ENCODE peak calls at places on chromosomes 2 and 18, in four cellular contexts. O is right atrium auricular region; H is neuronal stem cell; W is CD8-positive, alpha-beta memory T cell. A is an unnamed sample.

GRCh38 chr2:36485521-36485920 is 112.4 kb downstream of the FEZ2 start:
- DNase-seq in O (peak), H (no peak), W (no peak), A (no peak)

GRCh38 chr2:137983581-137983980 is 19.3 kb downstream of the HNMT start:
- DNase-seq in O (no peak), H (no peak), W (no peak), A (no peak)

GRCh38 chr2:218648473-218649100 is 10.8 kb downstream of the ZNF142 start:
- DNase-seq in O (no peak), H (peak), W (peak), A (no peak)

GRCh38 chr2:223363085-223363484 is 239.1 kb downstream of the SCG2 start:
- DNase-seq in O (no peak), H (no peak), W (no peak), A (no peak)

GRCh38 chr2:207370646-207371045 is 159.1 kb upstream of the CREB1 start:
- DNase-seq in O (no peak), H (no peak), W (no peak), A (no peak)

GRCh38 chr2:46846454-46846990 is 69.1 kb downstream of the MCFD2 start:
- DNase-seq in O (no peak), H (no peak), W (no peak), A (no peak)

GRCh38 chr2:16553222-16553621 is 112.4 kb downstream of the CYRIA start:
- DNase-seq in O (no peak), H (peak), W (no peak), A (no peak)

GRCh38 chr2:180077295-180077906 is 70.3 kb upstream of the CWC22 start:
- DNase-seq in O (no peak), H (peak), W (no peak), A (no peak)

GRCh38 chr2:6822394-6822793 is 43.3 kb downstream of the CMPK2 start:
- DNase-seq in O (no peak), H (no peak), W (no peak), A (no peak)

DNA sequence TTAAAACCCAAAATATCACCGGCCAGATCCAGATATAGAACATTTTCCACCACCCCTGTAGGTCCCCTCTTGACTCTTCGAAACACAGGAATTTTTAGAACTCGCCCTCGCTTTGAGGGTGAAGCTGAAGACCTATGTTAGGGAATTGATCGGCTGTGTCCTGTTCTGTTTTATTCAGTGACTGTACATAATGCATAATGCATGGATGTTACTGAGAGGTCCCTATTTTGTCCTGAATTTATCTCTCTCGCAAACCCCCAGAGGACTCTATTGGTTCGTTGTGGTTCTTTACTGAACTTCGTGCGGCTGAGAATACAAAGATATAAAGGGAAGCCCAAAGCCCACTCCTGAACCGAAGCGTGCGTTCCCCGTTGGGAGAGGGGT is 417 bp upstream of the EIF5B start:
- DNase-seq in O (no peak), H (no peak), W (no peak), A (no peak)
- H3K27ac ChIP-seq in O (peak), H (peak), W (peak), A (peak)

DNA sequence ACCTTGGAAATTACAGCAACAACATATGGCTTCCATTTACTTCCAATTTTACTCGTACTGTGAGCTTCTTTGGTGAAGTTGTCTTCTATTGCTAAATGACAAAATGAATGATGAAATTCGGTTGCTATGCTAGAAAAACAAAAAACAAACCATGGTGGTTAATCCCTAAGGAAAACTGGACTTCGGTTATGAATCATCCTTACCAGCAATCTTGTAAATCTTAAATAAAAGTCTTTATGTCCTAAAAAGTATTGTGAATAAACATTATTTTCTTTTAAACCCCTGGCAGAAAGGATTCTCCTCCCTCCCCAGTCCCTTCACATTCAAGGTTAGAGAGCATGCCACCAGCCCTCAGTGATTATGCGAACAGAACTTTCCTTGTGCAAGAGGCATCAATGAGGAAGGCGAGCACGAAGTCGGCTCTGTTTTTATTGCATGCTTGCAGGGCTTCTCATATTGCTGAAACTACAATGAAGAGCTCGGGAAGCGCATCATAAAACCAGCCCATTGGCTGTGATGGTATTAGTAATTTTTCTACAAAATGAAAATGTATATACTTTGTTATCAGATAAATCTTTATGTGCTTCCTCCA is 62.8 kb downstream of the ZNF521 start:
- DNase-seq in O (no peak), H (no peak), W (no peak), A (no peak)
- H3K4me3 ChIP-seq in O (no peak), H (no peak), W (no peak), A (no peak)

DNA sequence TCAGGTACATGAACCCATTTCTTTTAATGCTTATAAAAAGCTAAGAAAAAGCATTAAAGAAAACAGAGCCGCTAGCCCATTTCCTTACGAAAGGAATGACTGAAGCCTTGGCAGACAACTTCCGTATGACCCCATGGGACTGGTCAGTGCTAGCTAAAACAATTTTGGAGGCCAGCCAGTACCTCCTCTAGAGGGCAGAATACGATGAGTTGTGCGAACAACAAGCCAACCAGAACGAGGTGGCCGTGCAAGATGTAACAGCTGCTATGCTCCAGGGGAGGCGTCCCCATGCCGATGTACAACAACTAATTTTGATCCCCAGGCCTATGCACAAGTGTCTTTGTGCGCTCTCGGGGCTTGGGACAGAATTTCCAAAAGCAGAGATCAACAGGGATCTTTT is 16.7 kb downstream of the MAP3K2 start:
- DNase-seq in O (peak), H (no peak), W (no peak), A (no peak)
- H3K27ac ChIP-seq in O (no peak), H (no peak), W (no peak), A (no peak)

DNA sequence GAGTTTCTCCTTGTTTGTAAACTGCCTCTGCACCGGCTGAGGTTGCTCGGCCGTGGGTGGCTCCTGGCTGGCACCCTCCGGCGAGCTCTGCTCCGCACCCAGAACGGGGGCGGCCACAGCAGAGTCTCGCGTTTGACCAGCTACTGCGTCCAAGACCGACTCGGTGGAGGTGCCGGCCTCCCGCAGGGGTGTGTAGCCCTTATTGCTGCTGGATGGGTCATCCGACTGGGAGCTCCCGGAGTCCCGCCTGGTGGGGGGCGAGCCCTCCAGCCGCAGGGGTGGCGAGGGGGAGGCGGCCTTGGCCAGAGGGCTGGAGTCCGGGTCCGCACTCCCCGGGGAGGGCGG is 5.1 kb downstream of the TMEM200C start:
- DNase-seq in O (no peak), H (no peak), W (peak), A (no peak)
- H3K4me3 ChIP-seq in O (peak), H (peak), W (no peak), A (no peak)

GRCh38 chr2:61575447-61575859 is 37.3 kb upstream of the XPO1 start:
- DNase-seq in O (no peak), H (no peak), W (no peak), A (no peak)
- H3K27ac ChIP-seq in O (no peak), H (no peak), W (no peak), A (no peak)

A was measured in effector memory CD4-positive, alpha-beta T cell.